ENCODE peak calls at places on chromosomes 2 and 18, in ten cellular contexts. R, U, E, Q, B, C, P, M, O and N are unnamed samples.

GRCh38 chr2:53353372-53354111 is 414.1 kb upstream of the CHAC2 start:
- DNase-seq in R (no peak), U (no peak), E (peak; percentile 99), Q (no peak), B (peak; percentile 1), C (no peak), P (no peak), M (no peak), O (no peak), N (no peak)

GRCh38 chr18:41391616-41392610 is 563.1 kb upstream of the PIK3C3 start:
- DNase-seq in R (peak; percentile 14), U (no peak), E (peak; percentile 60), Q (peak; percentile 31), B (peak; percentile 56), C (peak; percentile 47), P (no peak), M (peak; percentile 1), O (peak; percentile 72), N (peak; percentile 37)

GRCh38 chr2:38740851-38741541 is 10.2 kb downstream of the SRSF7 start:
- DNase-seq in R (no peak), U (no peak), E (no peak), Q (peak; percentile 35), B (peak; percentile 65), C (peak; percentile 60), P (peak; percentile 19), M (peak; percentile 73), O (no peak), N (no peak)

GRCh38 chr2:239378918-239379640 is 21.7 kb downstream of the HDAC4 start:
- DNase-seq in R (no peak), U (no peak), E (no peak), Q (no peak), B (no peak), C (no peak), P (no peak), M (no peak), O (no peak), N (no peak)

GRCh38 chr2:201975434-201975833 is 58.2 kb upstream of the FZD7 start:
- DNase-seq in R (no peak), U (no peak), E (no peak), Q (no peak), B (no peak), C (peak; percentile 54), P (no peak), M (no peak), O (no peak), N (no peak)

GRCh38 chr2:241063093-241063551 is 39.0 kb downstream of the MTERF4 start:
- DNase-seq in R (no peak), U (no peak), E (no peak), Q (no peak), B (peak; percentile 38), C (no peak), P (peak; percentile 18), M (no peak), O (no peak), N (no peak)

GRCh38 chr18:23283933-23284430 is 148.7 kb downstream of the CABLES1 start:
- DNase-seq in R (no peak), U (no peak), E (no peak), Q (no peak), B (peak; percentile 87), C (peak; percentile 65), P (no peak), M (peak; percentile 33), O (peak; percentile 36), N (no peak)

GRCh38 chr18:56202567-56203136 is 435.7 kb downstream of the TXNL1 start:
- DNase-seq in R (no peak), U (no peak), E (no peak), Q (no peak), B (no peak), C (no peak), P (no peak), M (no peak), O (no peak), N (no peak)

GRCh38 chr2:45938649-45939511 is 287.4 kb downstream of the PRKCE start:
- DNase-seq in R (peak; percentile 84), U (no peak), E (peak; percentile 91), Q (no peak), B (peak; percentile 99), C (peak; percentile 78), P (peak; percentile 87), M (peak; percentile 91), O (no peak), N (no peak)
- TF ChIP-seq CTCF in R (no peak), U (no peak), E (no peak), Q (no peak), B (no peak), C (no peak), P (no peak), M (no peak), O (no peak), N (no peak)

GRCh38 chr2:86297382-86298147 is 39.9 kb downstream of the REEP1 start:
- DNase-seq in R (no peak), U (no peak), E (no peak), Q (peak; percentile 57), B (no peak), C (no peak), P (no peak), M (no peak), O (peak; percentile 19), N (no peak)
- TF ChIP-seq CTCF in R (peak; percentile 17), U (no peak), E (peak; percentile 17), Q (peak; percentile 64), B (peak; percentile 4), C (peak; percentile 52), P (no peak), M (peak; percentile 6), O (no peak), N (no peak)

DNA sequence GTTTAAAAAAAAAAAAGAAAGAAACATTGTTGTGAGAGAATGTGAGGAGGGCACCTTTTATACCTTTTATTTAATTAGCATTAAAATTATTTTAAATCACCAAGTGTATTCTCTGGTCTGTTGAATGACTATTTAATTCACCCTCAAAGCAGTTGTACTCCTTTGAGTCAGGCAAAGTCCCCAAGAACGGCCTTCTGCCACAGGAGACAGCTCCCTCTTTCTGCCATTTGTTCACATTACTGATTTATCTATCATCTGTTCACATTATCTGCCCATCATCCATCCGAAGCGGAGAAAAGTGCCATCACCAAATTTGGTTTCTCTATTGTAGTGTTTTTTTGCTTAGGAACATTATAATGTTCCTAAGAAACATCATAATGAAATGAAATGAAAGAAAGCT is 240.7 kb upstream of the DPP10 start:
- DNase-seq in R (no peak), U (no peak), E (no peak), Q (no peak), B (no peak), C (peak; percentile 28), P (no peak), M (no peak), O (no peak), N (no peak)
- TF ChIP-seq CTCF in R (no peak), U (no peak), E (no peak), Q (no peak), B (no peak), C (peak; percentile 59), P (no peak), M (no peak), O (no peak), N (no peak)

GRCh38 chr2:32210767-32211408 is 45.2 kb downstream of the SLC30A6 start:
- DNase-seq in R (no peak), U (no peak), E (no peak), Q (no peak), B (no peak), C (no peak), P (no peak), M (no peak), O (no peak), N (no peak)
- TF ChIP-seq CTCF in R (no peak), U (no peak), E (no peak), Q (no peak), B (no peak), C (no peak), P (no peak), M (no peak), O (no peak), N (peak; percentile 7)

GRCh38 chr2:109171444-109172334 is 42.7 kb downstream of the SH3RF3 start:
- DNase-seq in R (no peak), U (no peak), E (no peak), Q (no peak), B (peak; percentile 99), C (no peak), P (no peak), M (no peak), O (no peak), N (no peak)
- TF ChIP-seq CTCF in R (no peak), U (no peak), E (no peak), Q (no peak), B (peak; percentile 11), C (no peak), P (no peak), M (no peak), O (no peak), N (no peak)

GRCh38 chr18:11096839-11097750 is 52.3 kb downstream of the PIEZO2 start:
- DNase-seq in R (no peak), U (no peak), E (no peak), Q (no peak), B (peak; percentile 69), C (no peak), P (no peak), M (no peak), O (no peak), N (no peak)

GRCh38 chr18:11096411-11096810 is 53.0 kb downstream of the PIEZO2 start:
- DNase-seq in R (no peak), U (no peak), E (no peak), Q (no peak), B (peak; percentile 10), C (no peak), P (no peak), M (no peak), O (no peak), N (no peak)

GRCh38 chr18:11091746-11092145 is 57.6 kb downstream of the PIEZO2 start:
- DNase-seq in R (no peak), U (no peak), E (no peak), Q (no peak), B (no peak), C (no peak), P (no peak), M (no peak), O (no peak), N (no peak)

GRCh38 chr18:11095211-11095610 is 54.2 kb downstream of the PIEZO2 start:
- DNase-seq in R (no peak), U (no peak), E (no peak), Q (no peak), B (no peak), C (no peak), P (no peak), M (no peak), O (no peak), N (no peak)

DNA sequence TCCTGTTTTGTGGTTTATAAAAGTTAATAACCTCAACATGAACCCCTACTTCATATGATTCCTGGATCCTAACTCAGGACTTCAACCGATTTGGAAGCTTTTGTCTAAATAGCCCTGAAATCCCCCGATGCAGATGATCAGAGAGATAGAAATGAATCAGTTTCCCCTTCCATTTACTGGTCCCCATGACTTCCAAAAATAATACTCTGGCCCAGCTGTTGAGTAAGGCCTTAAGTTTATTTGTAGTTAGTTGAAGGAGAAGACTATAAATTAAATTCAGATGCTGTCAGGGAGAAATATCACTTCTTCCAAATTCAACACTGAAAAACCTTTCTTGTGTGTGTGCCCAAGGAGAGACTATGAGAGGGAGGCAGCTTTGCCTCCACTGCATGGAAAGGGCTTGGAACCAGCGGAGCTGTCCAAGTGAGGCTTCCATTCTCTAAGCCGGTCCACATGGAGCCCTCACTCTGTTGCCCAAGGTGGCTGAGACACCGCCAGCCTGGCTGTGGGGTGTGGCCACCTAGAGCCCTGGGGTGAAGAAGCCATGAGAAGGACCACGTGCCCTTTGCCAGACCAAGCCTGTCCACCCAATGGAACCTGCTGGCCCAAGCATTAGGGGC is 53.6 kb downstream of the PIEZO2 start:
- DNase-seq in R (no peak), U (no peak), E (no peak), Q (no peak), B (no peak), C (no peak), P (no peak), M (no peak), O (no peak), N (no peak)
- TF ChIP-seq CTCF in R (no peak), U (no peak), E (no peak), Q (no peak), B (no peak), C (no peak), P (no peak), M (no peak), O (no peak), N (no peak)